ENCODE peak calls at places on chromosomes 5 and 9, in eight cellular contexts. J is AG09309, D is Calu3, L is cardiac muscle cell, Y is choroid plexus epithelial cell, E is left ventricle myocardium inferior, W is right lobe of liver, X is H9. S is an unnamed sample.

GRCh38 chr5:7866194-7866593 is 2.6 kb downstream of the FASTKD3 start:
- DNase-seq in J (no peak), D (no peak), L (no peak), Y (no peak), E (no peak), W (no peak), X (no peak), S (no peak)

GRCh38 chr5:91219803-91220371 is 163.2 kb downstream of the ARRDC3 start:
- DNase-seq in J (peak; percentile 34), D (peak; percentile 56), L (peak; percentile 72), Y (peak; percentile 67), E (no peak), W (no peak), X (no peak), S (no peak)

GRCh38 chr5:130966990-130967389 is 198.1 kb downstream of the HINT1 start:
- DNase-seq in J (no peak), D (no peak), L (no peak), Y (no peak), E (no peak), W (no peak), X (no peak), S (no peak)

GRCh38 chr9:114216081-114216480 is 60.7 kb downstream of the COL27A1 start:
- DNase-seq in J (no peak), D (peak; percentile 20), L (peak; percentile 78), Y (peak; percentile 69), E (peak; percentile 65), W (no peak), X (no peak), S (peak; percentile 69)

GRCh38 chr9:128152133-128152780 is 3.0 kb downstream of the LCN2 start:
- DNase-seq in J (no peak), D (no peak), L (no peak), Y (no peak), E (no peak), W (no peak), X (no peak), S (no peak)

GRCh38 chr5:35776757-35777156 is 79.9 kb upstream of the IL7R start:
- DNase-seq in J (no peak), D (no peak), L (no peak), Y (peak; percentile 18), E (no peak), W (no peak), X (no peak), S (no peak)

GRCh38 chr9:116806075-116806474 is 119.0 kb downstream of the TRIM32 start:
- DNase-seq in J (no peak), D (no peak), L (peak; percentile 32), Y (peak; percentile 37), E (no peak), W (no peak), X (peak; percentile 33), S (no peak)

GRCh38 chr5:162496080-162496808 is 428.7 kb downstream of the GABRG2 start:
- DNase-seq in J (no peak), D (no peak), L (no peak), Y (no peak), E (no peak), W (no peak), X (no peak), S (no peak)

GRCh38 chr5:39080597-39081204 is 6.5 kb upstream of the RICTOR start:
- DNase-seq in J (peak; percentile 55), D (peak; percentile 66), L (peak; percentile 87), Y (peak; percentile 93), E (no peak), W (peak; percentile 41), X (peak; percentile 65), S (no peak)

GRCh38 chr5:174100490-174100889 is 55.0 kb downstream of the NSG2 start:
- DNase-seq in J (no peak), D (no peak), L (no peak), Y (no peak), E (no peak), W (no peak), X (no peak), S (no peak)

GRCh38 chr9:129686736-129687135 is 21.3 kb downstream of the PRRX2 start:
- DNase-seq in J (no peak), D (no peak), L (no peak), Y (no peak), E (no peak), W (no peak), X (no peak), S (no peak)

GRCh38 chr5:40486437-40487270 is 193.1 kb upstream of the PTGER4 start:
- DNase-seq in J (no peak), D (peak; percentile 13), L (no peak), Y (peak; percentile 55), E (no peak), W (peak; percentile 21), X (no peak), S (no peak)

GRCh38 chr9:80040457-80040856 is 468.7 kb downstream of the TLE4 start:
- DNase-seq in J (no peak), D (no peak), L (no peak), Y (no peak), E (no peak), W (no peak), X (no peak), S (no peak)

GRCh38 chr5:1821862-1822261 is 20.7 kb downstream of the NDUFS6 start:
- DNase-seq in J (no peak), D (no peak), L (no peak), Y (no peak), E (no peak), W (no peak), X (no peak), S (no peak)

GRCh38 chr9:93258818-93259489 is 75.0 kb downstream of the WNK2 start:
- DNase-seq in J (no peak), D (no peak), L (no peak), Y (no peak), E (no peak), W (peak; percentile 10), X (peak; percentile 22), S (no peak)

GRCh38 chr9:131668439-131669233 is 71.2 kb downstream of the RAPGEF1 start:
- DNase-seq in J (no peak), D (no peak), L (peak; percentile 35), Y (peak; percentile 72), E (no peak), W (peak; percentile 36), X (no peak), S (no peak)

GRCh38 chr5:153960269-153961215 is 78.2 kb downstream of the FAM114A2 start:
- DNase-seq in J (no peak), D (no peak), L (peak; percentile 14), Y (no peak), E (no peak), W (no peak), X (peak; percentile 38), S (no peak)

GRCh38 chr9:96176901-96177718 is 124.9 kb downstream of the HSD17B3 start:
- DNase-seq in J (no peak), D (no peak), L (no peak), Y (no peak), E (no peak), W (no peak), X (peak; percentile 56), S (no peak)

GRCh38 chr9:114460513-114461225 is 44.6 kb downstream of the WHRN start:
- DNase-seq in J (no peak), D (no peak), L (no peak), Y (no peak), E (no peak), W (no peak), X (peak; percentile 22), S (no peak)

GRCh38 chr5:125411163-125412050 is 665.0 kb upstream of the ZNF608 start:
- DNase-seq in J (no peak), D (peak; percentile 58), L (peak; percentile 75), Y (peak; percentile 67), E (no peak), W (no peak), X (no peak), S (no peak)

GRCh38 chr5:125410501-125411162 is 664.2 kb upstream of the ZNF608 start:
- DNase-seq in J (peak; percentile 25), D (no peak), L (peak; percentile 59), Y (peak; percentile 70), E (no peak), W (no peak), X (no peak), S (no peak)

GRCh38 chr5:125413861-125414260 is 667.4 kb upstream of the ZNF608 start:
- DNase-seq in J (no peak), D (no peak), L (no peak), Y (no peak), E (no peak), W (no peak), X (no peak), S (no peak)

GRCh38 chr5:125412051-125412560 is 665.7 kb upstream of the ZNF608 start:
- DNase-seq in J (no peak), D (peak; percentile 59), L (peak; percentile 42), Y (peak; percentile 46), E (no peak), W (no peak), X (peak; percentile 70), S (no peak)

GRCh38 chr5:125412561-125413535 is 666.4 kb upstream of the ZNF608 start:
- DNase-seq in J (peak; percentile 33), D (peak; percentile 87), L (peak; percentile 80), Y (peak; percentile 92), E (peak; percentile 61), W (peak; percentile 25), X (peak; percentile 87), S (peak; percentile 55)
- TF ChIP-seq CTCF in J (peak; percentile 54), D (no peak), L (peak; percentile 63), Y (peak; percentile 76), E (peak; percentile 55), W (peak; percentile 18), X (peak; percentile 46), S (no peak)

GRCh38 chr5:3734621-3735020 is 139.0 kb downstream of the IRX1 start:
- DNase-seq in J (no peak), D (no peak), L (no peak), Y (no peak), E (no peak), W (no peak), X (no peak), S (no peak)
- TF ChIP-seq CTCF in J (no peak), D (no peak), L (no peak), Y (no peak), E (no peak), W (no peak), X (peak; percentile 55), S (no peak)

DNA sequence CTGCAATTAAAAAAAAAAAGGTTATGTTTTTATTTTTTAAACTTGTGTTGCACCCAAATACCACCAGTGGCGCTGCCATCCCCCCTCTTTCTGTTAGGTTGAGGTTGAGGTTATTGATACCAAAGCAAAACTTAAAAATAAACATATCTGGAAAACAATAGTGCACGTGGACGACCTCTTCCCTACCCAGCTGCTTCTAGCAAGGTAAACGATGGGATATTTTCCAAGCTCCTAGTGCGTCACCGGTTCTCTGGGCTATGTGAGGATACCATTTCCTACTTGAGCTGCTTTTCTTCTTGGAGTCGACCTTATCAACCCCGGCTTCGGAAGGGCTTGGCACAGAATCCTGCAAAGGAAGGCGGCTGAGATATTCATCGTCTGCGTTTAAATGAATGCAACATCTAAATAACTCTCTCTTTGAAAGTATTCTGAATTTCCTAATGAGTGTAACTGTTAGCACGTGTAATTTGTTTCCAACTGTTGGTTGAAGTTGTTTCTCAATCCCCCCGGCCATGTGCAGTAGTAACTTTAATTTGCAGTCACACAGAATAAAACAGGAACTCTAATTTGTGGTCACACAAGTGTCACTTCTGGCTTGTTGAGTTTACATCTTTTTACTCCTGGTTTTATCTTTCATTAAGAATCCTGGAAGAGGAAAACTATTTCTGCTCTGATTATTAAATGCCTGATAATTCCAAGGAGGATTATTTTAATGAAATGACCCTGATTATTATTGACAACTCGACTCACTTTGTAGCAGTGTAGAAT is 993 bp downstream of the SCAMP1 start:
- DNase-seq in J (no peak), D (peak; percentile 35), L (peak; percentile 85), Y (peak; percentile 63), E (peak; percentile 28), W (peak; percentile 24), X (no peak), S (no peak)
- TF ChIP-seq CTCF in J (peak; percentile 27), D (peak; percentile 15), L (peak; percentile 31), Y (peak; percentile 49), E (peak; percentile 23), W (peak; percentile 13), X (no peak), S (no peak)

GRCh38 chr5:140175367-140176027 is 509 bp downstream of the CYSTM1 start:
- DNase-seq in J (no peak), D (peak; percentile 78), L (peak; percentile 75), Y (peak; percentile 53), E (peak; percentile 81), W (peak; percentile 85), X (peak; percentile 67), S (peak; percentile 79)
- TF ChIP-seq CTCF in J (peak; percentile 21), D (no peak), L (peak; percentile 26), Y (peak; percentile 24), E (peak; percentile 56), W (peak; percentile 16), X (no peak), S (no peak)

S was measured in mesothelial cell of epicardium.